ENCODE peak calls at places on chromosomes 11 and 22, in six cellular contexts. One of them, this sample, is unnamed.

GRCh38 chr11:269146-269890 is 8.9 kb upstream of the NLRP6 start:
- DNase-seq in trophoblast cell: peak; percentile 91
- DNase-seq in H9: peak; percentile 10
- DNase-seq in IMR-90: no peak
- DNase-seq in mesenchymal stem cell: no peak
- DNase-seq in H1: no peak
- DNase-seq in this sample: no peak

GRCh38 chr11:131850507-131850906 is 480.1 kb downstream of the NTM start:
- DNase-seq in trophoblast cell: no peak
- DNase-seq in H9: no peak
- DNase-seq in IMR-90: no peak
- DNase-seq in mesenchymal stem cell: no peak
- DNase-seq in H1: no peak
- DNase-seq in this sample: no peak

GRCh38 chr11:104772806-104773241 is 125.4 kb downstream of the CASP12 start:
- DNase-seq in trophoblast cell: peak; percentile 75
- DNase-seq in H9: no peak
- DNase-seq in IMR-90: peak; percentile 96
- DNase-seq in mesenchymal stem cell: peak; percentile 90
- DNase-seq in H1: no peak
- DNase-seq in this sample: no peak

GRCh38 chr11:133064152-133064877 is 468.0 kb downstream of the OPCML start:
- DNase-seq in trophoblast cell: no peak
- DNase-seq in H9: peak; percentile 88
- DNase-seq in IMR-90: peak; percentile 48
- DNase-seq in mesenchymal stem cell: peak; percentile 62
- DNase-seq in H1: peak; percentile 88
- DNase-seq in this sample: peak; percentile 96

GRCh38 chr11:113668255-113668654 is 37.9 kb downstream of the TMPRSS5 start:
- DNase-seq in trophoblast cell: no peak
- DNase-seq in H9: no peak
- DNase-seq in IMR-90: no peak
- DNase-seq in mesenchymal stem cell: no peak
- DNase-seq in H1: no peak
- DNase-seq in this sample: no peak

GRCh38 chr11:101707477-101707876 is 123.7 kb upstream of the TRPC6 start:
- DNase-seq in trophoblast cell: peak; percentile 78
- DNase-seq in H9: peak; percentile 32
- DNase-seq in IMR-90: no peak
- DNase-seq in mesenchymal stem cell: no peak
- DNase-seq in H1: no peak
- DNase-seq in this sample: peak; percentile 74

GRCh38 chr11:119038884-119039283 is 8.2 kb upstream of the SLC37A4 start:
- DNase-seq in trophoblast cell: no peak
- DNase-seq in H9: no peak
- DNase-seq in IMR-90: no peak
- DNase-seq in mesenchymal stem cell: no peak
- DNase-seq in H1: no peak
- DNase-seq in this sample: no peak

GRCh38 chr11:19519912-19520641 is 192.6 kb upstream of the NAV2 start:
- DNase-seq in trophoblast cell: no peak
- DNase-seq in H9: no peak
- DNase-seq in IMR-90: no peak
- DNase-seq in mesenchymal stem cell: peak; percentile 77
- DNase-seq in H1: no peak
- DNase-seq in this sample: no peak

GRCh38 chr11:9613830-9614762 is 40.6 kb downstream of the WEE1 start:
- DNase-seq in trophoblast cell: peak; percentile 96
- DNase-seq in H9: peak; percentile 81
- DNase-seq in IMR-90: peak; percentile 75
- DNase-seq in mesenchymal stem cell: peak; percentile 84
- DNase-seq in H1: peak; percentile 90
- DNase-seq in this sample: peak; percentile 94

GRCh38 chr22:27420186-27420816 is 381.3 kb downstream of the MN1 start:
- DNase-seq in trophoblast cell: no peak
- DNase-seq in H9: no peak
- DNase-seq in IMR-90: peak; percentile 25
- DNase-seq in mesenchymal stem cell: no peak
- DNase-seq in H1: no peak
- DNase-seq in this sample: no peak

GRCh38 chr11:91947215-91947614 is 277.4 kb upstream of the FAT3 start:
- DNase-seq in trophoblast cell: no peak
- DNase-seq in H9: no peak
- DNase-seq in IMR-90: peak; percentile 2
- DNase-seq in mesenchymal stem cell: peak; percentile 61
- DNase-seq in H1: no peak
- DNase-seq in this sample: no peak

GRCh38 chr22:29621761-29622526 is 18.5 kb downstream of the NF2 start:
- DNase-seq in trophoblast cell: peak; percentile 97
- DNase-seq in H9: no peak
- DNase-seq in IMR-90: peak; percentile 97
- DNase-seq in mesenchymal stem cell: peak; percentile 90
- DNase-seq in H1: no peak
- DNase-seq in this sample: no peak

GRCh38 chr11:85810871-85811611 is at the start of gene SYTL2:
- DNase-seq in trophoblast cell: peak; percentile 82
- DNase-seq in H9: peak; percentile 82
- DNase-seq in IMR-90: peak; percentile 48
- DNase-seq in mesenchymal stem cell: peak; percentile 54
- DNase-seq in H1: peak; percentile 87
- DNase-seq in this sample: peak; percentile 83
- H3K9ac ChIP-seq in trophoblast cell: no peak within 1 kb of the TSS
- H3K9ac ChIP-seq in H9: peak within 1 kb of the TSS; percentile 40
- H3K9ac ChIP-seq in IMR-90: peak within 1 kb of the TSS; percentile 71
- H3K9ac ChIP-seq in mesenchymal stem cell: peak within 1 kb of the TSS; percentile 73
- H3K9ac ChIP-seq in H1: peak within 1 kb of the TSS; percentile 36
- H3K9ac ChIP-seq in this sample: peak within 1 kb of the TSS; percentile 66

GRCh38 chr11:2714871-2715270 is 15.1 kb upstream of the KCNQ1OT1 start:
- DNase-seq in trophoblast cell: no peak
- DNase-seq in H9: no peak
- DNase-seq in IMR-90: no peak
- DNase-seq in mesenchymal stem cell: no peak
- DNase-seq in H1: no peak
- DNase-seq in this sample: no peak

GRCh38 chr11:2715716-2716350 is 16.0 kb upstream of the KCNQ1OT1 start:
- DNase-seq in trophoblast cell: no peak
- DNase-seq in H9: no peak
- DNase-seq in IMR-90: no peak
- DNase-seq in mesenchymal stem cell: no peak
- DNase-seq in H1: no peak
- DNase-seq in this sample: no peak

GRCh38 chr11:2714463-2714800 is 14.6 kb upstream of the KCNQ1OT1 start:
- DNase-seq in trophoblast cell: no peak
- DNase-seq in H9: no peak
- DNase-seq in IMR-90: no peak
- DNase-seq in mesenchymal stem cell: no peak
- DNase-seq in H1: no peak
- DNase-seq in this sample: no peak

GRCh38 chr11:2717561-2717960 is 17.8 kb upstream of the KCNQ1OT1 start:
- DNase-seq in trophoblast cell: no peak
- DNase-seq in H9: no peak
- DNase-seq in IMR-90: no peak
- DNase-seq in mesenchymal stem cell: no peak
- DNase-seq in H1: no peak
- DNase-seq in this sample: no peak

DNA sequence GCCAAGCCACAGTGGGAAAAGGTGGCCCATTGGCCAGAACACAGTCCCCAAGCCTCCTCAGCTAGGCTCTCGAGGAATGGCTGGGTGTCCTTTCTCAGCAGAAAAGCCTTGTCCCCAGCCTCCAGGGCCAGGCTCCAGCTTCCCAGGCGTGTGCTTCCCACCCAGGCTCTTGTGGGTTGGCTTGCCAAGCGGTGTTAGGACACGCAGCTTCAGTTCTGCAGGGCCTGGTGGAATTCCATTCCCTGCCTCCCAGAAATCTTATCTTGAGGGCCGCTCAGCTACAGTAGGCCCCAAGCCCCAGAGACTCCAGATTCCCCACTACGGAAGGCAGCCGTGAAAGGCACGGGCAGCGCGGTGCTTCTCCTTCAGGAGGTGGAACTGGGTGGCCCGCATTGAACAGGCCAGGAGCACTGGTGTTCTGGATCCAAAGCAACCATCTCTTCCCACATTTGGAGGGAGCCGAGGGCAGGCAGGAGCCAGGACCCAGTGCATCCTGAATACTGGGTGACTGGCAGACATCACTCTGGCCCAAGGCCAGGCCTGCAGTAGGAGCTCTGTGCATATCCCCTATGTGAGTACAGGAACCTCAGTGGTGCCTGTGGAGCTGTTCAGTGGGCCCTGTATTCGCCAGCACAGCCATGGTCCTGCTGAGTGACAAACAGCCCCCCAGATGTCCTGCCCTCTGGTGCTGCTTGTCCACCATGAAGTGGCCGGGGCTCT is 16.7 kb upstream of the KCNQ1OT1 start:
- DNase-seq in trophoblast cell: no peak
- DNase-seq in H9: no peak
- DNase-seq in IMR-90: no peak
- DNase-seq in mesenchymal stem cell: no peak
- DNase-seq in H1: no peak
- DNase-seq in this sample: no peak
- H3K18ac ChIP-seq in trophoblast cell: no peak overlapping the region
- H3K18ac ChIP-seq in H9: no peak overlapping the region
- H3K18ac ChIP-seq in IMR-90: no peak overlapping the region
- H3K18ac ChIP-seq in mesenchymal stem cell: no peak overlapping the region
- H3K18ac ChIP-seq in H1: no peak overlapping the region
- H3K18ac ChIP-seq in this sample: no peak overlapping the region

DNA sequence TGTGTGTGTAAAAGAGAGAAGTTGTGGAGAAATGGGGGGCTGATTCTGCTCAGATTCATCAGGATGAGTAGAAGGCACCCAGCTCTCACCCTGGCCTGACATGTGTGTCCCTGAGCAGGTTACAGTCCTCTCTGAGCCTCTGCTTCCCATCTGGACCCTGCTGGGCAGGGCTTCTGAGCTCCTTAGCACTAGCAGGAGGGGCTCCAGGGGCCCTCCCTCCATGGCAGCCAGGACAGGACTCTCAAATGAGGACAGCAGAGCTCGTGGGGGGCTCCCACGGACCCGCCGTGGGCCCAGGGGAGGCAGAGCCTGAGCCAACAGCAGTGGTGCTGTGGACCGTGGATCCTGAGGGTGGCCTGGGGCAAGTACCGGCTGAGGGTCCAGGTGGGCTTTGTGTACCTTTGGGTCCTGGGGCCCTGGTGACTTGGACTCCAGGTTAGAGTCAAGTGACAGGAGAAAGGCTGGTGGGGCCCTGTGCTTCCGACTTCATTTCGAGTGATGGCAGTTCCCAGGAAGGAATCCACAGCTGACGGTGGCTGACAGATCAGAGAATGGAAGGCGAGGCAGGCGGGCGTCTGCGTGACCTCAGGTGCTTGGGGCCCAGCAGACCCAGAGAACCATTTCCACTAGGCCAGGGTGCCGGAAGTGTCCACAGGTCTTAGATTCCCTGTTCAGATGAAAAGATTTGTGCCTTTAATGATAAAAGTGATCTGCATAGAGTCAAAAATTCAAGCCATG is 21.9 kb downstream of the NEAT1 start:
- DNase-seq in trophoblast cell: peak; percentile 49
- DNase-seq in H9: no peak
- DNase-seq in IMR-90: peak; percentile 43
- DNase-seq in mesenchymal stem cell: peak; percentile 81
- DNase-seq in H1: no peak
- DNase-seq in this sample: no peak
- H3K9ac ChIP-seq in trophoblast cell: no peak overlapping the region
- H3K9ac ChIP-seq in H9: no peak overlapping the region
- H3K9ac ChIP-seq in IMR-90: no peak overlapping the region
- H3K9ac ChIP-seq in mesenchymal stem cell: peak overlapping the region; percentile 80
- H3K9ac ChIP-seq in H1: no peak overlapping the region
- H3K9ac ChIP-seq in this sample: no peak overlapping the region

GRCh38 chr11:76206327-76207081 is at the start of gene WNT11:
- DNase-seq in trophoblast cell: peak; percentile 64
- DNase-seq in H9: peak; percentile 69
- DNase-seq in IMR-90: no peak
- DNase-seq in mesenchymal stem cell: peak; percentile 43
- DNase-seq in H1: peak; percentile 67
- DNase-seq in this sample: peak; percentile 56

GRCh38 chr11:76209671-76209955 is 3.3 kb upstream of the WNT11 start:
- DNase-seq in trophoblast cell: no peak
- DNase-seq in H9: no peak
- DNase-seq in IMR-90: no peak
- DNase-seq in mesenchymal stem cell: no peak
- DNase-seq in H1: peak; percentile 64
- DNase-seq in this sample: no peak

GRCh38 chr11:76208829-76209670 is 2.7 kb upstream of the WNT11 start:
- DNase-seq in trophoblast cell: peak; percentile 84
- DNase-seq in H9: peak; percentile 83
- DNase-seq in IMR-90: peak; percentile 12
- DNase-seq in mesenchymal stem cell: peak; percentile 54
- DNase-seq in H1: peak; percentile 93
- DNase-seq in this sample: peak; percentile 78

GRCh38 chr11:76208438-76208828 is 2.1 kb upstream of the WNT11 start:
- DNase-seq in trophoblast cell: no peak
- DNase-seq in H9: no peak
- DNase-seq in IMR-90: no peak
- DNase-seq in mesenchymal stem cell: no peak
- DNase-seq in H1: no peak
- DNase-seq in this sample: no peak

DNA sequence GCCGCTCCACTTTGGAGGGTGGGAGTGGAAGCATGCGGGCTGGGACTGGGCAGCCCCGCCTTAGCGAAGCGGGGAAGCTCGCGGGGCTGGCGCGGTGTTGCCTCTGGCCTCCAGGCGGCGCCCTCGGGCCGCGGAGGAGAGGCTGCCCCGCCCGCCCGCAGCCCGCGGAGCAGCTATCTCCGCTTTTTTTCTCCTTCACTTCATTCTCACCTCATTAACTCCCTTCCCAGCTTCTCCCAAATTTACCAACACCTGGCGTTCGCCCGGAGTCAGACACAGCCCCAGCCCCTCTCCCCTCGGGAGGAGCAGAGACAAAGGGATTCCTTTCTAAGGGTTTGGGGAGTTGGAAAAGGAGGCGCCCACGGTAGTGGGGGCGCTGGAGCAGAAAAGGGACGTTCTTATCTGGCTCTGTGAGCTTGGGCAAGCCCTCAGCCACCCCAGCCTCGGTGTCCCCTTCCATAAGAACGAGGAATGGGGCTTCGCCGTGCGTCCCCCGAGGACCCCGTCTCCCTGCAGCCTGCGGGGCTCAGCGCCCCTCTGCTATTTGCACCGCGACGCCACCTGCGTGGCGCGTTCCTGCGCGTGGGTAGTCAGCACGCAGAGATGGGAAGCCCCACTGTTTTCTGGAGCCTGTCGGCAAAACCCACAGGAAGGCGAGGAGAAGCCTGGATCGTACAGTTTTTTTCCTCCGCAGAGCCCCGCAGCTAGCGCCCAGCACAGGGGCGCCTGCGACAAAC is 1.5 kb upstream of the WNT11 start:
- DNase-seq in trophoblast cell: peak; percentile 97
- DNase-seq in H9: peak; percentile 79
- DNase-seq in IMR-90: peak; percentile 57
- DNase-seq in mesenchymal stem cell: peak; percentile 69
- DNase-seq in H1: peak; percentile 89
- DNase-seq in this sample: peak; percentile 92
- H3K18ac ChIP-seq in trophoblast cell: no peak overlapping the region
- H3K18ac ChIP-seq in H9: no peak overlapping the region
- H3K18ac ChIP-seq in IMR-90: no peak overlapping the region
- H3K18ac ChIP-seq in mesenchymal stem cell: no peak overlapping the region
- H3K18ac ChIP-seq in H1: peak overlapping the region; percentile 60
- H3K18ac ChIP-seq in this sample: no peak overlapping the region

DNA sequence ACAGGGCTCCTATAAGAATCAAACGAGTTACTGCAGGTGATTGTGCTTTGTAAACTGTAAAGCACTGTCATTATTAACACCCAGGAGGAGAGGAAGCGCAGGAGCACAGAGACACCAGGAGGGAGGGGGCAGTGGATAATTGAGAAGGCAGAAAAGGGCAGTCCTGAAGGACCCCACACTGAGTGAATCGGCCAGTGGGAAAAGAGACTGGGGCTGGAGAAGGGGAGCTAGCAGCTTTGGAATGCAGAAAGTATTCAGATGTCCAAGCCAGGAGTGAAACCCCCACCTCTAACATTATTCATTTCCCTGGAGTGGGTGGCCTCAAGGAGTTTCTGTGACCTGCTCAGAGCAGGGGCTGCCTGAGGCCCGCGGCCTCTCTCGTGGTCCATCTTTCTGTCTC is 38.0 kb upstream of the CDON start:
- DNase-seq in trophoblast cell: no peak
- DNase-seq in H9: no peak
- DNase-seq in IMR-90: no peak
- DNase-seq in mesenchymal stem cell: no peak
- DNase-seq in H1: no peak
- DNase-seq in this sample: no peak
- H3K9ac ChIP-seq in trophoblast cell: no peak overlapping the region
- H3K9ac ChIP-seq in H9: no peak overlapping the region
- H3K9ac ChIP-seq in IMR-90: no peak overlapping the region
- H3K9ac ChIP-seq in mesenchymal stem cell: no peak overlapping the region
- H3K9ac ChIP-seq in H1: no peak overlapping the region
- H3K9ac ChIP-seq in this sample: no peak overlapping the region